ENCODE peak calls at places on chromosomes 5 and 9, in ten cellular contexts. One of them, this sample, is unnamed.

GRCh38 chr9:126499911-126500599 is 113.7 kb upstream of the LMX1B start:
- DNase-seq in IMR-90: no peak
- DNase-seq in neural progenitor cell: no peak
- DNase-seq in left ventricle myocardium inferior: no peak
- DNase-seq in foreskin fibroblast: no peak
- DNase-seq in heart right ventricle: no peak
- DNase-seq in fibroblast of mammary gland: no peak
- DNase-seq in BE2C: no peak
- DNase-seq in OCI-LY7: no peak
- DNase-seq in endothelial cell of umbilical vein: no peak
- DNase-seq in this sample: no peak

GRCh38 chr5:137233726-137234125 is 265.4 kb downstream of the SPOCK1 start:
- DNase-seq in IMR-90: peak
- DNase-seq in neural progenitor cell: no peak
- DNase-seq in left ventricle myocardium inferior: no peak
- DNase-seq in fibroblast of mammary gland: peak
- DNase-seq in endothelial cell of umbilical vein: no peak
- DNase-seq in BE2C: no peak
- DNase-seq in heart right ventricle: no peak
- DNase-seq in foreskin fibroblast: no peak
- DNase-seq in OCI-LY7: no peak
- DNase-seq in this sample: no peak

GRCh38 chr5:66209794-66210193 is 65.7 kb downstream of the SREK1 start:
- DNase-seq in BE2C: no peak
- DNase-seq in left ventricle myocardium inferior: no peak
- DNase-seq in IMR-90: no peak
- DNase-seq in endothelial cell of umbilical vein: no peak
- DNase-seq in OCI-LY7: no peak
- DNase-seq in foreskin fibroblast: no peak
- DNase-seq in fibroblast of mammary gland: no peak
- DNase-seq in neural progenitor cell: no peak
- DNase-seq in heart right ventricle: no peak
- DNase-seq in this sample: no peak

GRCh38 chr5:113166710-113167366 is 190.2 kb downstream of the DCP2 start:
- DNase-seq in fibroblast of mammary gland: peak
- DNase-seq in heart right ventricle: no peak
- DNase-seq in OCI-LY7: no peak
- DNase-seq in foreskin fibroblast: peak
- DNase-seq in left ventricle myocardium inferior: no peak
- DNase-seq in BE2C: no peak
- DNase-seq in endothelial cell of umbilical vein: peak
- DNase-seq in neural progenitor cell: peak
- DNase-seq in IMR-90: peak
- DNase-seq in this sample: peak

GRCh38 chr5:172141949-172142319 is 46.1 kb downstream of the STK10 start:
- DNase-seq in heart right ventricle: no peak
- DNase-seq in foreskin fibroblast: no peak
- DNase-seq in endothelial cell of umbilical vein: no peak
- DNase-seq in fibroblast of mammary gland: no peak
- DNase-seq in OCI-LY7: no peak
- DNase-seq in left ventricle myocardium inferior: no peak
- DNase-seq in BE2C: no peak
- DNase-seq in neural progenitor cell: no peak
- DNase-seq in IMR-90: no peak
- DNase-seq in this sample: no peak

GRCh38 chr9:109447329-109448076 is 50.6 kb downstream of the PTPN3 start:
- DNase-seq in endothelial cell of umbilical vein: no peak
- DNase-seq in heart right ventricle: no peak
- DNase-seq in left ventricle myocardium inferior: no peak
- DNase-seq in fibroblast of mammary gland: no peak
- DNase-seq in BE2C: no peak
- DNase-seq in OCI-LY7: no peak
- DNase-seq in neural progenitor cell: no peak
- DNase-seq in IMR-90: no peak
- DNase-seq in foreskin fibroblast: no peak
- DNase-seq in this sample: no peak

GRCh38 chr5:112419596-112420110 is 576 bp upstream of the EPB41L4A start:
- DNase-seq in left ventricle myocardium inferior: peak
- DNase-seq in BE2C: peak
- DNase-seq in neural progenitor cell: peak
- DNase-seq in heart right ventricle: peak
- DNase-seq in IMR-90: no peak
- DNase-seq in OCI-LY7: no peak
- DNase-seq in endothelial cell of umbilical vein: peak
- DNase-seq in fibroblast of mammary gland: peak
- DNase-seq in foreskin fibroblast: peak
- DNase-seq in this sample: no peak

GRCh38 chr5:154995679-154996078 is 17.9 kb upstream of the KIF4B start:
- DNase-seq in OCI-LY7: peak
- DNase-seq in neural progenitor cell: peak
- DNase-seq in endothelial cell of umbilical vein: peak
- DNase-seq in BE2C: peak
- DNase-seq in foreskin fibroblast: no peak
- DNase-seq in IMR-90: no peak
- DNase-seq in heart right ventricle: no peak
- DNase-seq in left ventricle myocardium inferior: no peak
- DNase-seq in fibroblast of mammary gland: no peak
- DNase-seq in this sample: no peak

GRCh38 chr5:171492781-171493180 is 73.3 kb downstream of the FGF18 start:
- DNase-seq in heart right ventricle: no peak
- DNase-seq in BE2C: peak
- DNase-seq in left ventricle myocardium inferior: no peak
- DNase-seq in neural progenitor cell: no peak
- DNase-seq in IMR-90: no peak
- DNase-seq in OCI-LY7: no peak
- DNase-seq in fibroblast of mammary gland: peak
- DNase-seq in foreskin fibroblast: no peak
- DNase-seq in endothelial cell of umbilical vein: no peak
- DNase-seq in this sample: no peak

GRCh38 chr9:121852646-121853616 is 201.5 kb downstream of the DAB2IP start:
- DNase-seq in IMR-90: peak
- DNase-seq in endothelial cell of umbilical vein: no peak
- DNase-seq in foreskin fibroblast: no peak
- DNase-seq in neural progenitor cell: no peak
- DNase-seq in fibroblast of mammary gland: peak
- DNase-seq in BE2C: no peak
- DNase-seq in left ventricle myocardium inferior: peak
- DNase-seq in heart right ventricle: peak
- DNase-seq in OCI-LY7: no peak
- DNase-seq in this sample: peak

GRCh38 chr5:40078907-40079575 is 600.7 kb upstream of the PTGER4 start:
- DNase-seq in neural progenitor cell: no peak
- DNase-seq in heart right ventricle: no peak
- DNase-seq in OCI-LY7: no peak
- DNase-seq in endothelial cell of umbilical vein: no peak
- DNase-seq in left ventricle myocardium inferior: no peak
- DNase-seq in IMR-90: no peak
- DNase-seq in foreskin fibroblast: no peak
- DNase-seq in fibroblast of mammary gland: no peak
- DNase-seq in BE2C: no peak
- DNase-seq in this sample: no peak

GRCh38 chr9:4866239-4866969 is 73.7 kb downstream of the RCL1 start:
- DNase-seq in foreskin fibroblast: no peak
- DNase-seq in OCI-LY7: no peak
- DNase-seq in heart right ventricle: no peak
- DNase-seq in IMR-90: peak
- DNase-seq in neural progenitor cell: no peak
- DNase-seq in endothelial cell of umbilical vein: peak
- DNase-seq in BE2C: no peak
- DNase-seq in left ventricle myocardium inferior: no peak
- DNase-seq in fibroblast of mammary gland: peak
- DNase-seq in this sample: no peak

GRCh38 chr5:157259699-157260098 is 6.2 kb upstream of the CYFIP2 start:
- DNase-seq in neural progenitor cell: no peak
- DNase-seq in heart right ventricle: no peak
- DNase-seq in foreskin fibroblast: no peak
- DNase-seq in OCI-LY7: no peak
- DNase-seq in fibroblast of mammary gland: no peak
- DNase-seq in BE2C: no peak
- DNase-seq in IMR-90: no peak
- DNase-seq in endothelial cell of umbilical vein: no peak
- DNase-seq in left ventricle myocardium inferior: no peak
- DNase-seq in this sample: no peak

GRCh38 chr5:80967500-80968181 is 7.5 kb downstream of the RASGRF2 start:
- DNase-seq in heart right ventricle: no peak
- DNase-seq in OCI-LY7: no peak
- DNase-seq in foreskin fibroblast: peak
- DNase-seq in left ventricle myocardium inferior: no peak
- DNase-seq in BE2C: no peak
- DNase-seq in fibroblast of mammary gland: peak
- DNase-seq in IMR-90: peak
- DNase-seq in endothelial cell of umbilical vein: peak
- DNase-seq in neural progenitor cell: no peak
- DNase-seq in this sample: peak

GRCh38 chr9:93036887-93037475 is 21.5 kb upstream of the SUSD3 start:
- DNase-seq in foreskin fibroblast: no peak
- DNase-seq in endothelial cell of umbilical vein: no peak
- DNase-seq in fibroblast of mammary gland: no peak
- DNase-seq in BE2C: no peak
- DNase-seq in left ventricle myocardium inferior: no peak
- DNase-seq in IMR-90: no peak
- DNase-seq in neural progenitor cell: peak
- DNase-seq in OCI-LY7: no peak
- DNase-seq in heart right ventricle: no peak
- DNase-seq in this sample: no peak

DNA sequence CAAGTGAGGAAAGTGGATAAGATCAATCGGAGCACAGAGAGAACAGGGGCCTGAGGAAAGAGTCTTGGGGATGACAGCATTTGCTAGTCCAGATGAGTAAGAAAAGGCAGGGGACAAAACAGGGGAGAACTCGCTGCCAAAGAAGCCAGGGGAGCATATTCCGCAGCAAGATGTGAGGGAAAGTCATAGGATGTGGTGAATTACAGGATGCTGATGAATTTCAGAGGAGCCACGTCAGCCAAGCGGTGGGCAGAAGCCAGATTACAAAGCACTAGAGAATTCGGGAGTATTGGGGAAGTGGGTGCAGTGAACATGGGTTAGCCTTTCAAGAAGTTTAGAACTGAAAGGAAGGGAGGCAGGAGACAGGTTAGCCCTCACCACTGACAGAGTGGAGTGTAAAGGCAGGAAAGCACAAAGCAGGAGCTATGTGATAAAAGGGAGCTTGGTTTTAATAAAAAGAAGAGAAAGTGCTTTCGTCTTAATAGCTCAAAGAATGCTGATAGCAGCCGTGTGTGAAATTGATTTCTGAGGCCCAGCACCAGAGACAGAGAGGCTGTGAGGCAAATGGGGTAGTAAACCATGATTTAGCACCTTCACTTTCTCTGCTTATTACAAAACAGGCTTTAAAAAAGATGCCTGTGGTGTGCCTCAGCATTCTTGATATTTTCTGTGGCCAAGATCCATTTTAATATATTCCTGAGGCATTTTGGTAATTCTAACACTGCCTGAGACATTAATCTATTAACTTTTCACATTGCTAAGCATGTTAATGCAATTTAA is 16.8 kb downstream of the ADAMTSL1 start:
- DNase-seq in foreskin fibroblast: peak
- DNase-seq in IMR-90: peak
- DNase-seq in heart right ventricle: no peak
- DNase-seq in BE2C: no peak
- DNase-seq in fibroblast of mammary gland: peak
- DNase-seq in OCI-LY7: no peak
- DNase-seq in neural progenitor cell: no peak
- DNase-seq in left ventricle myocardium inferior: no peak
- DNase-seq in endothelial cell of umbilical vein: peak
- DNase-seq in this sample: peak
- H3K4me3 ChIP-seq in foreskin fibroblast: peak
- H3K4me3 ChIP-seq in IMR-90: peak
- H3K4me3 ChIP-seq in heart right ventricle: no peak
- H3K4me3 ChIP-seq in BE2C: no peak
- H3K4me3 ChIP-seq in fibroblast of mammary gland: peak
- H3K4me3 ChIP-seq in OCI-LY7: no peak
- H3K4me3 ChIP-seq in neural progenitor cell: no peak
- H3K4me3 ChIP-seq in left ventricle myocardium inferior: peak
- H3K4me3 ChIP-seq in endothelial cell of umbilical vein: peak
- H3K4me3 ChIP-seq in this sample: peak

DNA sequence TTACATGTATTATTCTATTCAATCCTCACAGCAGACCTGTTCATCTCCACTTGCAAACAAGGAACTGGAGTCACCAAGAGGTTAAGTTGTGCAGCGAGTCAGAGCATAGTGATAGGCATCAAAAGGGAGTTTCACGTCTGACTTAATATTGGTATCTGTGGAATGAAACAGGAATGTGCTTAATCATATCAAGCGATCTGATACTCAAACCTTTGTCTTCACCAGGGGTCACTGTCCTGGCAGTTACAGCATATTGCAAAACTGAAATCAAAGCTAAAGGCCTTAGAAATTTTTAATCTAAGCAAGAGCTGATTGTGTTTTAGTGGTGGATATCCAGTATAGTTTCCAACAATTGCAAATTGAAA is 271.6 kb downstream of the PLK2 start:
- DNase-seq in BE2C: no peak
- DNase-seq in endothelial cell of umbilical vein: peak
- DNase-seq in fibroblast of mammary gland: peak
- DNase-seq in heart right ventricle: no peak
- DNase-seq in OCI-LY7: no peak
- DNase-seq in left ventricle myocardium inferior: no peak
- DNase-seq in IMR-90: peak
- DNase-seq in foreskin fibroblast: peak
- DNase-seq in neural progenitor cell: peak
- DNase-seq in this sample: peak
- TF ChIP-seq CTCF in BE2C: no peak
- TF ChIP-seq CTCF in endothelial cell of umbilical vein: no peak
- TF ChIP-seq CTCF in fibroblast of mammary gland: no peak
- TF ChIP-seq CTCF in heart right ventricle: peak
- TF ChIP-seq CTCF in OCI-LY7: no peak
- TF ChIP-seq CTCF in left ventricle myocardium inferior: peak
- TF ChIP-seq CTCF in IMR-90: no peak
- TF ChIP-seq CTCF in foreskin fibroblast: no peak
- TF ChIP-seq CTCF in neural progenitor cell: no peak
- TF ChIP-seq CTCF in this sample: peak

DNA sequence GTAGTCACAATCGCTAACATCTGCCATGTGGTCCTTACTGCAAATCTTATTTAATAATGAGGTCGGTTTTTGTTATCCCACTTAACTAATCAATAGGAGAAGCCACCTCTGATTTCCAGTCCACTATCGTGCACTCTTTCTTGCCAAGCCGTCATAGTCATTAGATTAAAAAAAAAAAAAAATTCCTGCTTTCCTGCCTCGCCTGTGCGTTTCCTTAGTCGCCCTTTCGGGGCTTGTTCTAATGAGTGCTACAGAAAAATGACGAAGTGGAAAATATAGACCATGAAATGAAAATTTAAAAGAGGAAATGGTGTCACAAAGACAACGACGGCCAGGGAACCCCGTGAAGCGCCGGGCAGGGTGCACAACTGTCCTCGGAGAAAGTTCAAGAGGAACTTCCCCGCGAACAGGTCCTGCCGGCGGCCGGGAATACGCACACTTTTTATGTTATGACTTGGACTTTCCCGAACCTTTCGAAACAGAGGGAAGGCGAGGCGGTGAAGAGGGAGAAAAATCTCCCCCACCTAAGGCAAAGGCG is 312 bp upstream of the RUFY1 start:
- DNase-seq in BE2C: no peak
- DNase-seq in endothelial cell of umbilical vein: peak
- DNase-seq in neural progenitor cell: no peak
- DNase-seq in heart right ventricle: no peak
- DNase-seq in fibroblast of mammary gland: peak
- DNase-seq in IMR-90: no peak
- DNase-seq in left ventricle myocardium inferior: no peak
- DNase-seq in OCI-LY7: peak
- DNase-seq in foreskin fibroblast: peak
- DNase-seq in this sample: no peak
- H3K4me3 ChIP-seq in BE2C: peak
- H3K4me3 ChIP-seq in endothelial cell of umbilical vein: peak
- H3K4me3 ChIP-seq in neural progenitor cell: peak
- H3K4me3 ChIP-seq in heart right ventricle: peak
- H3K4me3 ChIP-seq in fibroblast of mammary gland: peak
- H3K4me3 ChIP-seq in IMR-90: peak
- H3K4me3 ChIP-seq in left ventricle myocardium inferior: peak
- H3K4me3 ChIP-seq in OCI-LY7: peak
- H3K4me3 ChIP-seq in foreskin fibroblast: peak
- H3K4me3 ChIP-seq in this sample: peak

GRCh38 chr9:89945133-89945532 is 340.3 kb downstream of the GADD45G start:
- DNase-seq in BE2C: no peak
- DNase-seq in left ventricle myocardium inferior: no peak
- DNase-seq in heart right ventricle: no peak
- DNase-seq in fibroblast of mammary gland: no peak
- DNase-seq in foreskin fibroblast: no peak
- DNase-seq in OCI-LY7: no peak
- DNase-seq in endothelial cell of umbilical vein: no peak
- DNase-seq in neural progenitor cell: peak
- DNase-seq in IMR-90: no peak
- DNase-seq in this sample: no peak
- TF ChIP-seq CTCF in BE2C: peak
- TF ChIP-seq CTCF in left ventricle myocardium inferior: peak
- TF ChIP-seq CTCF in heart right ventricle: no peak
- TF ChIP-seq CTCF in fibroblast of mammary gland: peak
- TF ChIP-seq CTCF in foreskin fibroblast: no peak
- TF ChIP-seq CTCF in OCI-LY7: peak
- TF ChIP-seq CTCF in endothelial cell of umbilical vein: no peak
- TF ChIP-seq CTCF in neural progenitor cell: peak
- TF ChIP-seq CTCF in IMR-90: no peak
- TF ChIP-seq CTCF in this sample: peak